ENCODE peak calls at places on chromosome 6, in five cellular contexts. G, C, W, L and J are unnamed samples.

GRCh38 chr6:166940643-166941068 is 15.7 kb downstream of the RNASET2 start:
- DNase-seq in G (no peak), C (no peak), W (no peak), L (no peak), J (no peak)

GRCh38 chr6:34656378-34657036 is 40.1 kb downstream of the ILRUN start:
- DNase-seq in G (peak; percentile 97), C (no peak), W (no peak), L (peak; percentile 78), J (no peak)

GRCh38 chr6:142885182-142885867 is 59.7 kb downstream of the HIVEP2 start:
- DNase-seq in G (peak; percentile 49), C (peak; percentile 24), W (peak; percentile 36), L (peak; percentile 90), J (peak; percentile 45)

GRCh38 chr6:5055118-5055517 is 30.0 kb upstream of the PPP1R3G start:
- DNase-seq in G (no peak), C (no peak), W (no peak), L (no peak), J (no peak)

GRCh38 chr6:33944686-33945411 is 141.0 kb upstream of the MLN start:
- DNase-seq in G (no peak), C (no peak), W (no peak), L (no peak), J (no peak)

GRCh38 chr6:75114795-75115194 is 91.1 kb downstream of the COL12A1 start:
- DNase-seq in G (no peak), C (no peak), W (no peak), L (no peak), J (no peak)

GRCh38 chr6:12335717-12336116 is 45.6 kb downstream of the EDN1 start:
- DNase-seq in G (no peak), C (no peak), W (no peak), L (no peak), J (no peak)

GRCh38 chr6:125943528-125944433 is 12.8 kb upstream of the HINT3 start:
- DNase-seq in G (no peak), C (no peak), W (no peak), L (no peak), J (no peak)

GRCh38 chr6:169141706-169142705 is 111.6 kb downstream of the THBS2 start:
- DNase-seq in G (no peak), C (no peak), W (no peak), L (no peak), J (no peak)

GRCh38 chr6:156451726-156452125 is 325.5 kb upstream of the ARID1B start:
- DNase-seq in G (no peak), C (no peak), W (no peak), L (no peak), J (no peak)

GRCh38 chr6:167125405-167125804 is 2.5 kb downstream of the CCR6 start:
- DNase-seq in G (no peak), C (no peak), W (no peak), L (no peak), J (no peak)

GRCh38 chr6:169911264-169912263 is 160.1 kb downstream of the ERMARD start:
- DNase-seq in G (no peak), C (no peak), W (no peak), L (no peak), J (no peak)

GRCh38 chr6:138833819-138834539 is 38.1 kb downstream of the ECT2L start:
- DNase-seq in G (no peak), C (no peak), W (no peak), L (no peak), J (no peak)

GRCh38 chr6:65746302-65746701 is 39.3 kb upstream of the EYS start:
- DNase-seq in G (no peak), C (no peak), W (no peak), L (no peak), J (no peak)

GRCh38 chr6:52820198-52820597 is 16.6 kb upstream of the GSTA1 start:
- DNase-seq in G (no peak), C (no peak), W (no peak), L (no peak), J (no peak)

GRCh38 chr6:64683682-64684081 is 1023.3 kb downstream of the EYS start:
- DNase-seq in G (no peak), C (peak; percentile 68), W (peak; percentile 55), L (no peak), J (no peak)

GRCh38 chr6:149086363-149086762 is 231.1 kb upstream of the TAB2 start:
- DNase-seq in G (no peak), C (no peak), W (no peak), L (no peak), J (no peak)

GRCh38 chr6:123802351-123802696 is 1.3 kb upstream of the NKAIN2 start:
- DNase-seq in G (no peak), C (no peak), W (peak; percentile 4), L (no peak), J (no peak)

GRCh38 chr6:76703786-76704185 is 631.3 kb upstream of the IMPG1 start:
- DNase-seq in G (no peak), C (no peak), W (no peak), L (no peak), J (no peak)

GRCh38 chr6:160260283-160261119 is 1.9 kb upstream of the SLC22A2 start:
- DNase-seq in G (no peak), C (no peak), W (peak; percentile 46), L (no peak), J (no peak)

GRCh38 chr6:144585217-144585814 is 300.2 kb downstream of the UTRN start:
- DNase-seq in G (peak; percentile 14), C (peak; percentile 19), W (no peak), L (peak; percentile 46), J (no peak)

GRCh38 chr6:168134399-168135201 is 55.6 kb upstream of the FRMD1 start:
- DNase-seq in G (no peak), C (no peak), W (no peak), L (no peak), J (no peak)

GRCh38 chr6:105209950-105210706 is 30.3 kb upstream of the POPDC3 start:
- DNase-seq in G (no peak), C (no peak), W (peak; percentile 17), L (no peak), J (no peak)

GRCh38 chr6:42315991-42316378 is 98.3 kb upstream of the MRPS10 start:
- DNase-seq in G (no peak), C (no peak), W (no peak), L (no peak), J (no peak)

GRCh38 chr6:151376440-151376839 is 14.9 kb downstream of the ZBTB2 start:
- DNase-seq in G (no peak), C (no peak), W (no peak), L (peak; percentile 63), J (no peak)

GRCh38 chr6:98832282-98833100 is 1.9 kb upstream of the POU3F2 start:
- DNase-seq in G (no peak), C (peak; percentile 27), W (no peak), L (no peak), J (no peak)

GRCh38 chr6:158854214-158855101 is 35.3 kb upstream of the EZR start:
- DNase-seq in G (no peak), C (no peak), W (no peak), L (peak; percentile 92), J (peak; percentile 11)

GRCh38 chr6:108798672-108799355 is 49.4 kb upstream of the ARMC2 start:
- DNase-seq in G (no peak), C (peak; percentile 64), W (no peak), L (peak; percentile 89), J (peak; percentile 43)

GRCh38 chr6:104349191-104349590 is 510.5 kb downstream of the HACE1 start:
- DNase-seq in G (no peak), C (no peak), W (no peak), L (no peak), J (no peak)

GRCh38 chr6:125206389-125206788 is 52.8 kb downstream of the TPD52L1 start:
- DNase-seq in G (no peak), C (no peak), W (no peak), L (no peak), J (no peak)

GRCh38 chr6:129744880-129745237 is 34.9 kb upstream of the ARHGAP18 start:
- DNase-seq in G (no peak), C (no peak), W (no peak), L (no peak), J (no peak)

GRCh38 chr6:134956676-134957075 is 6.8 kb upstream of the ALDH8A1 start:
- DNase-seq in G (no peak), C (no peak), W (no peak), L (no peak), J (no peak)

GRCh38 chr6:28808383-28808782 is 115.4 kb downstream of the TRIM27 start:
- DNase-seq in G (no peak), C (no peak), W (no peak), L (no peak), J (no peak)

GRCh38 chr6:75308250-75308988 is 23.8 kb upstream of the TMEM30A start:
- DNase-seq in G (no peak), C (no peak), W (no peak), L (no peak), J (no peak)

GRCh38 chr6:53476979-53477378 is 67.9 kb downstream of the GCLC start:
- DNase-seq in G (no peak), C (no peak), W (no peak), L (no peak), J (no peak)

GRCh38 chr6:917939-918338 is 225.0 kb upstream of the EXOC2 start:
- DNase-seq in G (no peak), C (no peak), W (no peak), L (no peak), J (no peak)